ENCODE peak calls at places on chromosomes 3 and 15, in five cellular contexts. One of them, this sample, is unnamed.

GRCh38 chr3:76866729-76867461 is 173.0 kb upstream of the ROBO2 start:
- DNase-seq in OCI-LY7: no peak
- DNase-seq in IMR-90: no peak
- DNase-seq in Peyer's patch: no peak
- DNase-seq in HepG2: no peak
- DNase-seq in this sample: no peak

GRCh38 chr3:122214718-122215117 is 31.2 kb downstream of the CASR start:
- DNase-seq in OCI-LY7: no peak
- DNase-seq in IMR-90: no peak
- DNase-seq in Peyer's patch: no peak
- DNase-seq in HepG2: no peak
- DNase-seq in this sample: no peak

GRCh38 chr15:66096711-66097058 is 156.9 kb downstream of the MEGF11 start:
- DNase-seq in OCI-LY7: no peak
- DNase-seq in IMR-90: no peak
- DNase-seq in Peyer's patch: no peak
- DNase-seq in HepG2: no peak
- DNase-seq in this sample: no peak

GRCh38 chr15:69457304-69458280 is 5.0 kb downstream of the RPLP1 start:
- DNase-seq in OCI-LY7: peak; percentile 23
- DNase-seq in IMR-90: peak; percentile 34
- DNase-seq in Peyer's patch: no peak
- DNase-seq in HepG2: no peak
- DNase-seq in this sample: no peak

GRCh38 chr15:43212299-43212698 is 8.5 kb downstream of the EPB42 start:
- DNase-seq in OCI-LY7: no peak
- DNase-seq in IMR-90: no peak
- DNase-seq in Peyer's patch: no peak
- DNase-seq in HepG2: no peak
- DNase-seq in this sample: no peak

GRCh38 chr3:76353683-76354082 is 568.3 kb upstream of the ZNF717 start:
- DNase-seq in OCI-LY7: no peak
- DNase-seq in IMR-90: no peak
- DNase-seq in Peyer's patch: no peak
- DNase-seq in HepG2: no peak
- DNase-seq in this sample: no peak

GRCh38 chr3:78794431-78794830 is 973.4 kb downstream of the ROBO1 start:
- DNase-seq in OCI-LY7: no peak
- DNase-seq in IMR-90: no peak
- DNase-seq in Peyer's patch: no peak
- DNase-seq in HepG2: no peak
- DNase-seq in this sample: no peak

GRCh38 chr15:75966073-75966472 is 46.2 kb downstream of the NRG4 start:
- DNase-seq in OCI-LY7: no peak
- DNase-seq in IMR-90: peak; percentile 84
- DNase-seq in Peyer's patch: no peak
- DNase-seq in HepG2: no peak
- DNase-seq in this sample: no peak

GRCh38 chr3:40681658-40682055 is 156.9 kb downstream of the ZNF621 start:
- DNase-seq in OCI-LY7: no peak
- DNase-seq in IMR-90: no peak
- DNase-seq in Peyer's patch: no peak
- DNase-seq in HepG2: no peak
- DNase-seq in this sample: no peak

GRCh38 chr3:63662500-63662899 is 10.0 kb downstream of the SNTN start:
- DNase-seq in OCI-LY7: no peak
- DNase-seq in IMR-90: no peak
- DNase-seq in Peyer's patch: no peak
- DNase-seq in HepG2: peak; percentile 6
- DNase-seq in this sample: no peak

GRCh38 chr3:73740041-73740440 is 115.3 kb upstream of the PDZRN3 start:
- DNase-seq in OCI-LY7: no peak
- DNase-seq in IMR-90: peak; percentile 83
- DNase-seq in Peyer's patch: no peak
- DNase-seq in HepG2: no peak
- DNase-seq in this sample: no peak

GRCh38 chr3:46717447-46718231 is at the start of gene PRSS50:
- DNase-seq in OCI-LY7: no peak
- DNase-seq in IMR-90: no peak
- DNase-seq in Peyer's patch: peak; percentile 10
- DNase-seq in HepG2: no peak
- DNase-seq in this sample: no peak

GRCh38 chr15:85503151-85503797 is 122.9 kb downstream of the AKAP13 start:
- DNase-seq in OCI-LY7: no peak
- DNase-seq in IMR-90: no peak
- DNase-seq in Peyer's patch: no peak
- DNase-seq in HepG2: no peak
- DNase-seq in this sample: no peak

GRCh38 chr15:75727851-75728715 is 15.4 kb upstream of the CSPG4 start:
- DNase-seq in OCI-LY7: peak; percentile 44
- DNase-seq in IMR-90: no peak
- DNase-seq in Peyer's patch: peak; percentile 60
- DNase-seq in HepG2: peak; percentile 23
- DNase-seq in this sample: peak; percentile 71

GRCh38 chr3:169945313-169945712 is 21.3 kb upstream of the SEC62 start:
- DNase-seq in OCI-LY7: peak; percentile 93
- DNase-seq in IMR-90: no peak
- DNase-seq in Peyer's patch: peak; percentile 81
- DNase-seq in HepG2: no peak
- DNase-seq in this sample: peak; percentile 62

GRCh38 chr15:65067645-65068416 is at the start of gene RASL12:
- DNase-seq in OCI-LY7: no peak
- DNase-seq in IMR-90: no peak
- DNase-seq in Peyer's patch: no peak
- DNase-seq in HepG2: no peak
- DNase-seq in this sample: peak; percentile 47

GRCh38 chr3:4119119-4119518 is 184.1 kb upstream of the SETMAR start:
- DNase-seq in OCI-LY7: no peak
- DNase-seq in IMR-90: no peak
- DNase-seq in Peyer's patch: no peak
- DNase-seq in HepG2: no peak
- DNase-seq in this sample: no peak

GRCh38 chr15:62809106-62809967 is 233.2 kb upstream of the TPM1 start:
- DNase-seq in OCI-LY7: no peak
- DNase-seq in IMR-90: peak; percentile 88
- DNase-seq in Peyer's patch: no peak
- DNase-seq in HepG2: peak; percentile 23
- DNase-seq in this sample: no peak

GRCh38 chr3:52405601-52406115 is 39.2 kb downstream of the SEMA3G start:
- DNase-seq in OCI-LY7: no peak
- DNase-seq in IMR-90: no peak
- DNase-seq in Peyer's patch: no peak
- DNase-seq in HepG2: no peak
- DNase-seq in this sample: no peak

GRCh38 chr3:52845691-52846426 is 11.0 kb upstream of the MUSTN1 start:
- DNase-seq in OCI-LY7: peak; percentile 22
- DNase-seq in IMR-90: no peak
- DNase-seq in Peyer's patch: no peak
- DNase-seq in HepG2: no peak
- DNase-seq in this sample: no peak

GRCh38 chr3:152428577-152428976 is 159.8 kb downstream of the MBNL1 start:
- DNase-seq in OCI-LY7: no peak
- DNase-seq in IMR-90: no peak
- DNase-seq in Peyer's patch: no peak
- DNase-seq in HepG2: no peak
- DNase-seq in this sample: no peak

GRCh38 chr15:90650956-90651689 is 66.0 kb upstream of the BLM start:
- DNase-seq in OCI-LY7: no peak
- DNase-seq in IMR-90: no peak
- DNase-seq in Peyer's patch: no peak
- DNase-seq in HepG2: no peak
- DNase-seq in this sample: no peak

GRCh38 chr15:90650117-90650955 is 66.8 kb upstream of the BLM start:
- DNase-seq in OCI-LY7: no peak
- DNase-seq in IMR-90: peak; percentile 69
- DNase-seq in Peyer's patch: no peak
- DNase-seq in HepG2: no peak
- DNase-seq in this sample: no peak

GRCh38 chr15:90660195-90660995 is 56.8 kb upstream of the BLM start:
- DNase-seq in OCI-LY7: peak; percentile 69
- DNase-seq in IMR-90: peak; percentile 91
- DNase-seq in Peyer's patch: peak; percentile 37
- DNase-seq in HepG2: no peak
- DNase-seq in this sample: peak; percentile 75

GRCh38 chr15:90659481-90659880 is 57.7 kb upstream of the BLM start:
- DNase-seq in OCI-LY7: no peak
- DNase-seq in IMR-90: no peak
- DNase-seq in Peyer's patch: no peak
- DNase-seq in HepG2: no peak
- DNase-seq in this sample: no peak

GRCh38 chr15:90654233-90655124 is 62.7 kb upstream of the BLM start:
- DNase-seq in OCI-LY7: no peak
- DNase-seq in IMR-90: no peak
- DNase-seq in Peyer's patch: no peak
- DNase-seq in HepG2: no peak
- DNase-seq in this sample: no peak
- H3K27ac ChIP-seq in OCI-LY7: no peak overlapping the region
- H3K27ac ChIP-seq in IMR-90: no peak overlapping the region
- H3K27ac ChIP-seq in Peyer's patch: no peak overlapping the region
- H3K27ac ChIP-seq in HepG2: no peak overlapping the region
- H3K27ac ChIP-seq in this sample: no peak overlapping the region

DNA sequence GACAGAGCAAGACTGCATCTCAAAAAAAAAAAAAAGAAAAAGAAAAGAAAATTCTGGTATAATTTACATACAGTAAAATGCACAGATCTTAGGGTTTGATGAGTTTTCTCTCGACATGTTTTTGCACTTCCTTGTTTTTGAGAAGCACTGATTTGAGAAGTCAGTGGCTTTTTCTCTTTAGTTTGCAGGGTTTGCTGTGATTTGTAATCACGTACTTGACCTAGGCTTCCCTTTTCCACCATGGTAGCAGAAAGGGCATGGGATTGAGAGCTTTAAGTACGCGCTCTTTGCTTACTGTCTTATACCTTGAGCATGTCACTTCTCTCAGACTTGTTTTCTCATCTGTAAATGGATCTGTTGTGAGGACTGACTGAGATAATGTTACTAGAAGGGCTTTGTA is 4.1 kb downstream of the VHL start:
- DNase-seq in OCI-LY7: no peak
- DNase-seq in IMR-90: no peak
- DNase-seq in Peyer's patch: no peak
- DNase-seq in HepG2: no peak
- DNase-seq in this sample: no peak
- H3K4me1 ChIP-seq in OCI-LY7: peaks cover 37% of the 10 kb centered on the region
- H3K4me1 ChIP-seq in IMR-90: peaks cover 7% of the 10 kb centered on the region
- H3K4me1 ChIP-seq in Peyer's patch: no peaks in the 10 kb centered on the region
- H3K4me1 ChIP-seq in HepG2: peaks cover 45% of the 10 kb centered on the region
- H3K4me1 ChIP-seq in this sample: peaks cover 43% of the 10 kb centered on the region

GRCh38 chr3:15268033-15268631 is 62.1 kb downstream of the CAPN7 start:
- DNase-seq in OCI-LY7: peak; percentile 90
- DNase-seq in IMR-90: peak; percentile 83
- DNase-seq in Peyer's patch: peak; percentile 87
- DNase-seq in HepG2: peak; percentile 59
- DNase-seq in this sample: peak; percentile 91
- H3K27ac ChIP-seq in OCI-LY7: no peak overlapping the region
- H3K27ac ChIP-seq in IMR-90: no peak overlapping the region
- H3K27ac ChIP-seq in Peyer's patch: no peak overlapping the region
- H3K27ac ChIP-seq in HepG2: no peak overlapping the region
- H3K27ac ChIP-seq in this sample: no peak overlapping the region

GRCh38 chr3:100002599-100003350 is 111.5 kb downstream of the FILIP1L start:
- DNase-seq in OCI-LY7: no peak
- DNase-seq in IMR-90: peak; percentile 97
- DNase-seq in Peyer's patch: no peak
- DNase-seq in HepG2: peak; percentile 91
- DNase-seq in this sample: no peak
- H3K4me1 ChIP-seq in OCI-LY7: no peaks in the 10 kb centered on the region
- H3K4me1 ChIP-seq in IMR-90: peaks cover 11% of the 10 kb centered on the region
- H3K4me1 ChIP-seq in Peyer's patch: no peaks in the 10 kb centered on the region
- H3K4me1 ChIP-seq in HepG2: peaks cover 52% of the 10 kb centered on the region
- H3K4me1 ChIP-seq in this sample: peaks cover 24% of the 10 kb centered on the region

GRCh38 chr3:88033088-88033487 is 25.7 kb downstream of the CGGBP1 start:
- DNase-seq in OCI-LY7: no peak
- DNase-seq in IMR-90: no peak
- DNase-seq in Peyer's patch: no peak
- DNase-seq in HepG2: no peak
- DNase-seq in this sample: no peak

GRCh38 chr3:88034876-88035275 is 23.9 kb downstream of the CGGBP1 start:
- DNase-seq in OCI-LY7: no peak
- DNase-seq in IMR-90: no peak
- DNase-seq in Peyer's patch: no peak
- DNase-seq in HepG2: no peak
- DNase-seq in this sample: no peak

GRCh38 chr3:88034463-88034862 is 24.3 kb downstream of the CGGBP1 start:
- DNase-seq in OCI-LY7: no peak
- DNase-seq in IMR-90: no peak
- DNase-seq in Peyer's patch: no peak
- DNase-seq in HepG2: no peak
- DNase-seq in this sample: no peak

GRCh38 chr3:88032245-88032644 is 26.6 kb downstream of the CGGBP1 start:
- DNase-seq in OCI-LY7: no peak
- DNase-seq in IMR-90: peak; percentile 3
- DNase-seq in Peyer's patch: no peak
- DNase-seq in HepG2: no peak
- DNase-seq in this sample: no peak

GRCh38 chr3:88033806-88034205 is 25.0 kb downstream of the CGGBP1 start:
- DNase-seq in OCI-LY7: no peak
- DNase-seq in IMR-90: no peak
- DNase-seq in Peyer's patch: no peak
- DNase-seq in HepG2: no peak
- DNase-seq in this sample: no peak
- H3K27ac ChIP-seq in OCI-LY7: no peak overlapping the region
- H3K27ac ChIP-seq in IMR-90: no peak overlapping the region
- H3K27ac ChIP-seq in Peyer's patch: no peak overlapping the region
- H3K27ac ChIP-seq in HepG2: no peak overlapping the region
- H3K27ac ChIP-seq in this sample: no peak overlapping the region

GRCh38 chr15:90560229-90560771 is 30.6 kb downstream of the CRTC3 start:
- DNase-seq in OCI-LY7: no peak
- DNase-seq in IMR-90: peak; percentile 96
- DNase-seq in Peyer's patch: no peak
- DNase-seq in HepG2: no peak
- DNase-seq in this sample: no peak
- H3K4me1 ChIP-seq in OCI-LY7: peaks cover 17% of the 10 kb centered on the region
- H3K4me1 ChIP-seq in IMR-90: peaks cover 39% of the 10 kb centered on the region
- H3K4me1 ChIP-seq in Peyer's patch: no peaks in the 10 kb centered on the region
- H3K4me1 ChIP-seq in HepG2: peaks cover 67% of the 10 kb centered on the region
- H3K4me1 ChIP-seq in this sample: peaks cover 79% of the 10 kb centered on the region